ENCODE peak calls at places on chromosomes 2 and 18, in seven cellular contexts. One of them, this sample, is unnamed.

GRCh38 chr2:17643031-17643615 is 102.6 kb downstream of the VSNL1 start:
- DNase-seq in hepatocyte: peak
- DNase-seq in H9: no peak
- DNase-seq in cortex of kidney: no peak
- DNase-seq in NCI-H1092: no peak
- DNase-seq in immature natural killer cell: no peak
- DNase-seq in activated CD4-positive, alpha-beta T cell treated with anti-CD3 and anti-CD28 coated beads for 48 hours: peak
- DNase-seq in this sample: peak

GRCh38 chr2:239600650-239601049 is 199.8 kb upstream of the HDAC4 start:
- DNase-seq in NCI-H1092: no peak
- DNase-seq in immature natural killer cell: no peak
- DNase-seq in hepatocyte: no peak
- DNase-seq in H9: peak
- DNase-seq in cortex of kidney: no peak
- DNase-seq in activated CD4-positive, alpha-beta T cell treated with anti-CD3 and anti-CD28 coated beads for 48 hours: no peak
- DNase-seq in this sample: no peak

GRCh38 chr2:29193111-29193510 is 77.9 kb downstream of the CLIP4 start:
- DNase-seq in hepatocyte: no peak
- DNase-seq in activated CD4-positive, alpha-beta T cell treated with anti-CD3 and anti-CD28 coated beads for 48 hours: no peak
- DNase-seq in cortex of kidney: no peak
- DNase-seq in immature natural killer cell: no peak
- DNase-seq in NCI-H1092: no peak
- DNase-seq in H9: no peak
- DNase-seq in this sample: no peak

GRCh38 chr18:13537022-13537780 is 189.2 kb downstream of the FAM210A start:
- DNase-seq in NCI-H1092: no peak
- DNase-seq in immature natural killer cell: no peak
- DNase-seq in hepatocyte: no peak
- DNase-seq in H9: no peak
- DNase-seq in activated CD4-positive, alpha-beta T cell treated with anti-CD3 and anti-CD28 coated beads for 48 hours: no peak
- DNase-seq in cortex of kidney: no peak
- DNase-seq in this sample: no peak

GRCh38 chr2:180625006-180625844 is 355.2 kb upstream of the UBE2E3 start:
- DNase-seq in activated CD4-positive, alpha-beta T cell treated with anti-CD3 and anti-CD28 coated beads for 48 hours: no peak
- DNase-seq in cortex of kidney: no peak
- DNase-seq in hepatocyte: no peak
- DNase-seq in immature natural killer cell: no peak
- DNase-seq in H9: no peak
- DNase-seq in NCI-H1092: no peak
- DNase-seq in this sample: peak

GRCh38 chr2:70070557-70071268 is 16.6 kb upstream of the PCBP1 start:
- DNase-seq in H9: peak
- DNase-seq in cortex of kidney: no peak
- DNase-seq in activated CD4-positive, alpha-beta T cell treated with anti-CD3 and anti-CD28 coated beads for 48 hours: peak
- DNase-seq in hepatocyte: peak
- DNase-seq in NCI-H1092: peak
- DNase-seq in immature natural killer cell: peak
- DNase-seq in this sample: peak

GRCh38 chr2:72198532-72199241 is 51.0 kb upstream of the CYP26B1 start:
- DNase-seq in immature natural killer cell: no peak
- DNase-seq in H9: no peak
- DNase-seq in cortex of kidney: no peak
- DNase-seq in activated CD4-positive, alpha-beta T cell treated with anti-CD3 and anti-CD28 coated beads for 48 hours: no peak
- DNase-seq in NCI-H1092: no peak
- DNase-seq in hepatocyte: no peak
- DNase-seq in this sample: peak

GRCh38 chr2:191710411-191710900 is 32.5 kb downstream of the NABP1 start:
- DNase-seq in NCI-H1092: no peak
- DNase-seq in cortex of kidney: no peak
- DNase-seq in H9: no peak
- DNase-seq in hepatocyte: no peak
- DNase-seq in activated CD4-positive, alpha-beta T cell treated with anti-CD3 and anti-CD28 coated beads for 48 hours: no peak
- DNase-seq in immature natural killer cell: no peak
- DNase-seq in this sample: peak

GRCh38 chr18:13163167-13163927 is 55.2 kb upstream of the LDLRAD4 start:
- DNase-seq in immature natural killer cell: no peak
- DNase-seq in activated CD4-positive, alpha-beta T cell treated with anti-CD3 and anti-CD28 coated beads for 48 hours: no peak
- DNase-seq in hepatocyte: no peak
- DNase-seq in NCI-H1092: no peak
- DNase-seq in cortex of kidney: no peak
- DNase-seq in H9: no peak
- DNase-seq in this sample: peak

GRCh38 chr2:188117706-188118105 is 174.0 kb upstream of the GULP1 start:
- DNase-seq in NCI-H1092: no peak
- DNase-seq in hepatocyte: no peak
- DNase-seq in activated CD4-positive, alpha-beta T cell treated with anti-CD3 and anti-CD28 coated beads for 48 hours: no peak
- DNase-seq in cortex of kidney: no peak
- DNase-seq in immature natural killer cell: no peak
- DNase-seq in H9: no peak
- DNase-seq in this sample: no peak

This sample was measured in choroid plexus epithelial cell.